ENCODE peak calls at places on chromosomes 3 and 15, in six cellular contexts. D, V, E, S, J and O are unnamed samples.

GRCh38 chr15:68601206-68602197 is 22.7 kb downstream of the CORO2B start:
- DNase-seq in E (no peak), V (no peak), J (no peak), D (no peak), S (no peak), O (no peak)

GRCh38 chr3:46943237-46944187 is 33.0 kb downstream of the CCDC12 start:
- DNase-seq in E (no peak), D (peak; percentile 42), S (no peak), V (no peak), J (no peak), O (no peak)

GRCh38 chr3:127817331-127817821 is 4.9 kb downstream of the MGLL start:
- DNase-seq in D (peak; percentile 96), S (peak; percentile 68), E (no peak), J (no peak), V (no peak), O (peak; percentile 78)

GRCh38 chr3:157369712-157370447 is 66.8 kb upstream of the PTX3 start:
- DNase-seq in S (no peak), D (no peak), V (no peak), J (peak; percentile 39), E (peak; percentile 9), O (no peak)

GRCh38 chr15:36589971-36590370 is 10.5 kb downstream of the CDIN1 start:
- DNase-seq in E (no peak), S (peak; percentile 8), D (peak; percentile 67), V (no peak), J (no peak), O (no peak)

GRCh38 chr3:195752066-195752465 is 31.3 kb downstream of the MUC20 start:
- DNase-seq in S (no peak), D (no peak), J (no peak), E (no peak), V (no peak), O (no peak)

GRCh38 chr3:195063596-195064193 is 207.3 kb downstream of the XXYLT1 start:
- DNase-seq in E (no peak), D (no peak), S (no peak), J (no peak), V (no peak), O (no peak)

GRCh38 chr3:174651951-174652350 is 207.2 kb upstream of the NAALADL2 start:
- DNase-seq in D (no peak), J (no peak), E (no peak), V (no peak), S (no peak), O (no peak)

GRCh38 chr15:51803961-51804360 is 25.5 kb upstream of the TMOD3 start:
- DNase-seq in J (no peak), V (no peak), E (no peak), S (no peak), D (no peak), O (no peak)

GRCh38 chr3:161695811-161696210 is 199.2 kb downstream of the OTOL1 start:
- DNase-seq in E (no peak), S (no peak), V (no peak), D (no peak), J (no peak), O (no peak)

GRCh38 chr15:74884428-74885223 is 5.2 kb upstream of the MPI start:
- DNase-seq in D (no peak), E (no peak), S (no peak), V (no peak), J (no peak), O (no peak)

GRCh38 chr3:69441028-69441427 is 55.1 kb upstream of the FRMD4B start:
- DNase-seq in V (no peak), D (no peak), J (no peak), S (no peak), E (no peak), O (no peak)

GRCh38 chr3:5202267-5202666 is 14.8 kb downstream of the EDEM1 start:
- DNase-seq in D (no peak), E (no peak), S (no peak), V (no peak), J (no peak), O (no peak)

GRCh38 chr3:18372786-18373405 is 52.2 kb downstream of the SATB1 start:
- DNase-seq in S (no peak), J (no peak), D (no peak), E (no peak), V (no peak), O (no peak)

GRCh38 chr15:72136170-72137051 is 18.2 kb downstream of the SENP8 start:
- DNase-seq in S (no peak), J (no peak), E (no peak), V (peak; percentile 95), D (no peak), O (no peak)

GRCh38 chr15:37133619-37134018 is 33.3 kb upstream of the MEIS2 start:
- DNase-seq in V (no peak), S (peak; percentile 45), E (no peak), D (peak; percentile 39), J (no peak), O (no peak)

GRCh38 chr3:118734664-118735063 is 300.0 kb downstream of the IGSF11 start:
- DNase-seq in V (no peak), J (no peak), S (no peak), E (no peak), D (no peak), O (no peak)

GRCh38 chr3:181862502-181862901 is 150.8 kb downstream of the SOX2 start:
- DNase-seq in J (no peak), E (no peak), V (no peak), D (no peak), S (no peak), O (no peak)